ENCODE peak calls at places on chromosome 11, in ten cellular contexts. I, T, M, H, X, O, Y, V, E and L are unnamed samples.

GRCh38 chr11:117837070-117837776 is 12.7 kb upstream of the FXYD2 start:
- DNase-seq in I (no peak), M (peak; percentile 39), Y (no peak), X (no peak), O (no peak), V (no peak), H (no peak), T (no peak), E (no peak), L (no peak)

GRCh38 chr11:78857688-78858087 is 283.0 kb upstream of the NARS2 start:
- DNase-seq in T (no peak), O (no peak), X (no peak), M (no peak), Y (no peak), E (no peak), V (no peak), H (no peak), I (no peak), L (peak; percentile 39)

GRCh38 chr11:59088164-59088563 is 2.1 kb downstream of the GLYATL1B start:
- DNase-seq in X (no peak), V (no peak), Y (no peak), H (no peak), E (no peak), T (no peak), I (no peak), O (no peak), M (no peak), L (no peak)

GRCh38 chr11:134576286-134576685 is 164.2 kb upstream of the B3GAT1 start:
- DNase-seq in X (no peak), H (no peak), T (no peak), I (no peak), M (no peak), V (no peak), Y (no peak), E (no peak), O (no peak), L (no peak)

GRCh38 chr11:87212891-87213290 is 175.2 kb downstream of the TMEM135 start:
- DNase-seq in I (no peak), H (no peak), V (no peak), M (no peak), Y (no peak), E (no peak), T (no peak), O (no peak), X (no peak), L (no peak)

GRCh38 chr11:107752954-107753822 is 41.3 kb upstream of the SLN start:
- DNase-seq in M (no peak), I (no peak), H (no peak), V (no peak), X (no peak), Y (no peak), E (no peak), O (no peak), T (no peak), L (no peak)

GRCh38 chr11:66190776-66191175 is 77.7 kb upstream of the RAB1B start:
- DNase-seq in V (no peak), X (no peak), E (no peak), H (no peak), T (no peak), M (no peak), I (no peak), O (no peak), Y (peak; percentile 65), L (no peak)

GRCh38 chr11:19785265-19785664 is 72.6 kb downstream of the NAV2 start:
- DNase-seq in V (no peak), O (no peak), T (no peak), X (no peak), I (no peak), E (no peak), Y (no peak), H (no peak), M (no peak), L (no peak)

GRCh38 chr11:9771126-9771624 is 107.3 kb downstream of the SWAP70 start:
- DNase-seq in O (no peak), H (no peak), Y (no peak), I (no peak), E (no peak), V (no peak), T (no peak), X (no peak), M (no peak), L (no peak)

GRCh38 chr11:9772218-9772617 is 108.3 kb downstream of the SWAP70 start:
- DNase-seq in O (no peak), T (no peak), Y (no peak), H (no peak), M (no peak), E (no peak), X (no peak), I (no peak), V (no peak), L (no peak)

GRCh38 chr11:9765320-9766101 is 101.6 kb downstream of the SWAP70 start:
- DNase-seq in H (peak; percentile 88), T (no peak), M (no peak), O (peak; percentile 62), E (no peak), V (no peak), I (no peak), Y (no peak), X (no peak), L (peak; percentile 79)

GRCh38 chr11:9773524-9773923 is 109.6 kb downstream of the SWAP70 start:
- DNase-seq in Y (no peak), E (no peak), T (no peak), I (no peak), H (no peak), V (no peak), O (no peak), M (no peak), X (no peak), L (no peak)

DNA sequence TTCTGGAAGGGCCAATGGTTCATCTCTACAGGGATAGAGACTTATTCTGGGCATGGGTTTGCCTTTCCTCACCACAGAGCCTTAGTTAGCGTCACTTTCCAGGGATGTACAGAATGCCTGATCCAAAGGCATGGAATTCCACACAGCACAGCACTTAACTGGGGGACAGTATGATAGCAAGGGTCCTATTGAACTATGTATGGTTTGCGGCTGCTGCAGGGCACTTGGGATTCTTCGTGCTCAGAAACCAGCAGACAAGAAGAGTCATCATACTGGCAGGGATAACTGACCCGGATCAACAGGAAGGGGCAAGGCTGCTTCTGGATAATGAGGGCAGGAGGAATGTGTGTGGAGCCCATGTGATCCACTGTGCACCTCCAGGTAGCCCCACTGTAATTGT is 105.7 kb downstream of the SWAP70 start:
- DNase-seq in I (no peak), E (no peak), V (no peak), Y (no peak), X (no peak), O (no peak), M (no peak), H (no peak), T (no peak), L (no peak)
- H3K27ac ChIP-seq in I (no peak overlapping the region), E (no peak overlapping the region), V (no peak overlapping the region), Y (no peak overlapping the region), X (no peak overlapping the region), O (no peak overlapping the region), M (no peak overlapping the region), H (no peak overlapping the region), T (no peak overlapping the region), L (no peak overlapping the region)

GRCh38 chr11:12531020-12531419 is 143.2 kb upstream of the TEAD1 start:
- DNase-seq in X (no peak), O (no peak), E (no peak), I (no peak), H (no peak), Y (no peak), T (no peak), M (no peak), V (no peak), L (no peak)
- H3K27ac ChIP-seq in X (no peak overlapping the region), O (no peak overlapping the region), E (no peak overlapping the region), I (no peak overlapping the region), H (no peak overlapping the region), Y (no peak overlapping the region), T (no peak overlapping the region), M (no peak overlapping the region), V (no peak overlapping the region), L (no peak overlapping the region)

GRCh38 chr11:69088676-69089146 is 40.0 kb downstream of the TPCN2 start:
- DNase-seq in V (no peak), I (peak; percentile 82), E (peak; percentile 35), H (peak; percentile 62), Y (peak; percentile 78), T (peak; percentile 25), M (no peak), O (peak; percentile 73), X (peak; percentile 37), L (peak; percentile 84)

GRCh38 chr11:69091638-69092165 is 43.0 kb downstream of the TPCN2 start:
- DNase-seq in O (no peak), T (no peak), E (no peak), M (no peak), I (no peak), Y (no peak), X (no peak), H (no peak), V (no peak), L (no peak)

GRCh38 chr11:69087811-69088210 is 39.1 kb downstream of the TPCN2 start:
- DNase-seq in I (no peak), M (no peak), E (no peak), X (no peak), V (no peak), O (no peak), Y (no peak), H (no peak), T (no peak), L (no peak)

GRCh38 chr11:69086741-69087524 is 38.2 kb downstream of the TPCN2 start:
- DNase-seq in E (no peak), M (no peak), H (no peak), T (no peak), Y (no peak), I (no peak), V (no peak), X (no peak), O (no peak), L (no peak)

GRCh38 chr11:69089258-69089657 is 40.5 kb downstream of the TPCN2 start:
- DNase-seq in O (no peak), Y (no peak), T (no peak), E (no peak), M (no peak), H (peak; percentile 75), X (no peak), I (no peak), V (no peak), L (no peak)
- H3K27ac ChIP-seq in O (no peak overlapping the region), Y (no peak overlapping the region), T (no peak overlapping the region), E (no peak overlapping the region), M (no peak overlapping the region), H (no peak overlapping the region), X (no peak overlapping the region), I (no peak overlapping the region), V (no peak overlapping the region), L (no peak overlapping the region)

GRCh38 chr11:128171496-128171895 is 415.9 kb downstream of the ETS1 start:
- DNase-seq in I (no peak), H (no peak), X (no peak), O (no peak), Y (no peak), V (no peak), E (no peak), T (peak; percentile 37), M (no peak), L (no peak)
- H3K27ac ChIP-seq in I (no peak overlapping the region), H (no peak overlapping the region), X (no peak overlapping the region), O (no peak overlapping the region), Y (no peak overlapping the region), V (no peak overlapping the region), E (no peak overlapping the region), T (no peak overlapping the region), M (no peak overlapping the region), L (no peak overlapping the region)